ENCODE peak calls at places on chromosomes 6 and 20, in seven cellular contexts. K is epithelial cell of esophagus; Y is activated T-cell treated with anti-CD3 and anti-CD28 coated beads, Interleukin-2, amount 50 U/mL, for 1 hour; O is NCI-H1436; X is HTR-8/SVneo; U is kidney; P is mucosa of descending colon. V is an unnamed sample.

GRCh38 chr20:24007073-24007595 is 18.6 kb upstream of the GGTLC1 start:
- DNase-seq in K (no peak), Y (no peak), O (no peak), X (no peak), U (no peak), P (no peak), V (no peak)

GRCh38 chr6:150697515-150697914 is 97.8 kb downstream of the PLEKHG1 start:
- DNase-seq in K (no peak), Y (no peak), O (no peak), X (no peak), U (no peak), P (no peak), V (no peak)

GRCh38 chr20:51019598-51020592 is 3.0 kb downstream of the KCNG1 start:
- DNase-seq in K (peak), Y (no peak), O (no peak), X (no peak), U (no peak), P (no peak), V (no peak)

GRCh38 chr6:103405321-103405720 is 1454.4 kb downstream of the HACE1 start:
- DNase-seq in K (no peak), Y (no peak), O (no peak), X (no peak), U (no peak), P (no peak), V (no peak)

GRCh38 chr20:50356522-50356880 is 153.7 kb upstream of the PTPN1 start:
- DNase-seq in K (no peak), Y (no peak), O (no peak), X (no peak), U (peak), P (no peak), V (no peak)

GRCh38 chr6:168347615-168348014 is 28.0 kb upstream of the DACT2 start:
- DNase-seq in K (no peak), Y (no peak), O (no peak), X (no peak), U (no peak), P (no peak), V (no peak)

GRCh38 chr6:34157851-34158250 is 12.0 kb upstream of the GRM4 start:
- DNase-seq in K (no peak), Y (no peak), O (no peak), X (no peak), U (peak), P (no peak), V (no peak)

GRCh38 chr6:165458134-165458533 is 148.7 kb upstream of the C6orf118 start:
- DNase-seq in K (no peak), Y (no peak), O (no peak), X (no peak), U (no peak), P (no peak), V (no peak)

GRCh38 chr6:85390105-85390728 is 59.7 kb upstream of the NT5E start:
- DNase-seq in K (peak), Y (no peak), O (no peak), X (no peak), U (no peak), P (peak), V (peak)

GRCh38 chr6:135638108-135638507 is 140.6 kb upstream of the AHI1 start:
- DNase-seq in K (no peak), Y (no peak), O (no peak), X (no peak), U (no peak), P (no peak), V (no peak)

GRCh38 chr6:31172973-31173384 is 2.5 kb upstream of the POU5F1 start:
- DNase-seq in K (no peak), Y (no peak), O (no peak), X (no peak), U (no peak), P (no peak), V (no peak)

GRCh38 chr6:133553652-133554051 is 312.5 kb downstream of the EYA4 start:
- DNase-seq in K (peak), Y (no peak), O (peak), X (no peak), U (no peak), P (peak), V (peak)